ENCODE peak calls at places on chromosomes 3 and 15, in six cellular contexts. O is colonic mucosa, P is NB4, C is RKO, Q is ACHN, E is adipocyte. X is an unnamed sample.
A peak's percentile ranks its signal among the peaks of the same experiment; 100 is the strongest.

GRCh38 chr3:16289144-16289889 is 24.3 kb downstream of the OXNAD1 start:
- DNase-seq in O (no peak), P (no peak), C (no peak), Q (no peak), E (peak; percentile 57), X (no peak)

GRCh38 chr15:49037546-49037940 is 8.7 kb downstream of the SECISBP2L start:
- DNase-seq in O (no peak), P (no peak), C (no peak), Q (peak; percentile 54), E (no peak), X (no peak)

GRCh38 chr3:99753268-99753975 is 64.2 kb upstream of the CMSS1 start:
- DNase-seq in O (no peak), P (peak; percentile 66), C (peak; percentile 84), Q (peak; percentile 62), E (peak; percentile 86), X (no peak)

GRCh38 chr15:47548986-47549385 is 168.3 kb upstream of the SEMA6D start:
- DNase-seq in O (no peak), P (no peak), C (no peak), Q (no peak), E (no peak), X (no peak)

GRCh38 chr3:49513494-49514179 is 40.6 kb upstream of the BSN start:
- DNase-seq in O (no peak), P (no peak), C (no peak), Q (no peak), E (no peak), X (no peak)

GRCh38 chr3:133763797-133764734 is 17.9 kb downstream of the TF start:
- DNase-seq in O (no peak), P (no peak), C (no peak), Q (no peak), E (peak; percentile 4), X (no peak)

GRCh38 chr3:111438283-111438682 is 103.7 kb upstream of the CD96 start:
- DNase-seq in O (no peak), P (no peak), C (no peak), Q (no peak), E (no peak), X (no peak)

GRCh38 chr3:94543161-94543560 is 480.3 kb downstream of the NSUN3 start:
- DNase-seq in O (no peak), P (no peak), C (no peak), Q (no peak), E (no peak), X (no peak)

GRCh38 chr3:5197022-5197421 is 9.5 kb downstream of the EDEM1 start:
- DNase-seq in O (no peak), P (no peak), C (no peak), Q (no peak), E (peak; percentile 48), X (no peak)

GRCh38 chr3:197380786-197381185 is 82.4 kb upstream of the DLG1 start:
- DNase-seq in O (no peak), P (no peak), C (no peak), Q (no peak), E (no peak), X (no peak)

GRCh38 chr3:187777331-187778046 is 32.2 kb upstream of the BCL6 start:
- DNase-seq in O (no peak), P (peak; percentile 95), C (no peak), Q (no peak), E (no peak), X (no peak)

GRCh38 chr15:57333487-57333886 is 42.8 kb upstream of the CGNL1 start:
- DNase-seq in O (no peak), P (no peak), C (no peak), Q (peak; percentile 60), E (no peak), X (no peak)

GRCh38 chr3:16377196-16377595 is 112.2 kb downstream of the OXNAD1 start:
- DNase-seq in O (no peak), P (no peak), C (no peak), Q (no peak), E (no peak), X (no peak)

GRCh38 chr15:60390931-60391501 is 6.8 kb downstream of the ANXA2 start:
- DNase-seq in O (peak; percentile 77), P (peak; percentile 56), C (peak; percentile 88), Q (peak; percentile 78), E (peak; percentile 91), X (peak; percentile 76)

X was measured in epithelial cell of proximal tubule.